ENCODE peak calls at places on chromosomes 5 and 9, in eight cellular contexts. U, L, M, F, Y, B, J and R are unnamed samples.

GRCh38 chr9:88995205-88995604 is 3.9 kb downstream of the S1PR3 start:
- DNase-seq in U (no peak), L (no peak), M (no peak), F (no peak), Y (no peak), B (no peak), J (no peak), R (no peak)

GRCh38 chr9:130579738-130580463 is 524 bp downstream of the FUBP3 start:
- DNase-seq in U (no peak), L (no peak), M (no peak), F (no peak), Y (peak), B (no peak), J (peak), R (no peak)

GRCh38 chr5:926416-927171 is 33.9 kb downstream of the TRIP13 start:
- DNase-seq in U (no peak), L (peak), M (no peak), F (peak), Y (peak), B (peak), J (no peak), R (no peak)

GRCh38 chr9:89410709-89411111 is 87.2 kb downstream of the SEMA4D start:
- DNase-seq in U (no peak), L (peak), M (no peak), F (no peak), Y (peak), B (no peak), J (peak), R (no peak)

GRCh38 chr5:159955056-159955624 is 38.9 kb downstream of the ADRA1B start:
- DNase-seq in U (no peak), L (no peak), M (no peak), F (no peak), Y (no peak), B (no peak), J (no peak), R (no peak)

GRCh38 chr9:128819716-128820664 is 1.7 kb downstream of the ENDOG start:
- DNase-seq in U (no peak), L (no peak), M (no peak), F (no peak), Y (no peak), B (no peak), J (peak), R (no peak)

GRCh38 chr9:120446681-120447080 is 133.3 kb downstream of the CDK5RAP2 start:
- DNase-seq in U (no peak), L (no peak), M (no peak), F (no peak), Y (no peak), B (no peak), J (no peak), R (no peak)

GRCh38 chr5:152262667-152263066 is 142.4 kb downstream of the NMUR2 start:
- DNase-seq in U (no peak), L (no peak), M (no peak), F (no peak), Y (no peak), B (no peak), J (no peak), R (no peak)

GRCh38 chr5:36985387-36985786 is 108.8 kb downstream of the NIPBL start:
- DNase-seq in U (no peak), L (no peak), M (no peak), F (no peak), Y (peak), B (no peak), J (peak), R (no peak)

GRCh38 chr5:132468665-132469379 is 21.8 kb downstream of the IRF1 start:
- DNase-seq in U (no peak), L (no peak), M (no peak), F (no peak), Y (no peak), B (no peak), J (peak), R (no peak)

GRCh38 chr5:81626524-81626923 is 124.4 kb downstream of the SSBP2 start:
- DNase-seq in U (no peak), L (no peak), M (no peak), F (no peak), Y (peak), B (no peak), J (peak), R (no peak)

GRCh38 chr5:65753189-65753588 is 31.2 kb downstream of the NLN start:
- DNase-seq in U (no peak), L (no peak), M (no peak), F (no peak), Y (no peak), B (no peak), J (no peak), R (no peak)

GRCh38 chr9:18890372-18890771 is 142.6 kb downstream of the SAXO1 start:
- DNase-seq in U (no peak), L (no peak), M (no peak), F (no peak), Y (peak), B (no peak), J (peak), R (no peak)

GRCh38 chr9:122815544-122815943 is 12.8 kb downstream of the PDCL start:
- DNase-seq in U (no peak), L (no peak), M (no peak), F (no peak), Y (no peak), B (no peak), J (no peak), R (no peak)

GRCh38 chr5:22295832-22296231 is 557.3 kb downstream of the CDH12 start:
- DNase-seq in U (no peak), L (no peak), M (no peak), F (no peak), Y (no peak), B (no peak), J (no peak), R (no peak)

GRCh38 chr5:1343931-1344901 is 683 bp downstream of the CLPTM1L start:
- DNase-seq in U (no peak), L (peak), M (no peak), F (peak), Y (peak), B (no peak), J (peak), R (no peak)

GRCh38 chr5:36739751-36740221 is 133.4 kb downstream of the SLC1A3 start:
- DNase-seq in U (no peak), L (peak), M (peak), F (peak), Y (peak), B (peak), J (peak), R (no peak)

GRCh38 chr9:35756275-35756742 is 2.2 kb upstream of the MSMP start:
- DNase-seq in U (no peak), L (no peak), M (no peak), F (peak), Y (no peak), B (peak), J (no peak), R (peak)

GRCh38 chr5:150777685-150778084 is 872 bp upstream of the SMIM3 start:
- DNase-seq in U (no peak), L (no peak), M (no peak), F (no peak), Y (peak), B (no peak), J (peak), R (no peak)

GRCh38 chr5:157387683-157388093 is 72.3 kb upstream of the NIPAL4 start:
- DNase-seq in U (no peak), L (no peak), M (no peak), F (no peak), Y (peak), B (no peak), J (peak), R (no peak)

GRCh38 chr9:20620658-20621552 is 1.4 kb downstream of the MLLT3 start:
- DNase-seq in U (no peak), L (peak), M (peak), F (peak), Y (peak), B (peak), J (peak), R (peak)

GRCh38 chr5:91225848-91226686 is 157.1 kb downstream of the ARRDC3 start:
- DNase-seq in U (no peak), L (peak), M (peak), F (peak), Y (no peak), B (peak), J (peak), R (no peak)

GRCh38 chr5:32276173-32276853 is 36.4 kb downstream of the MTMR12 start:
- DNase-seq in U (no peak), L (peak), M (no peak), F (no peak), Y (no peak), B (no peak), J (no peak), R (no peak)

GRCh38 chr5:8418049-8418426 is 549.1 kb downstream of the MTRR start:
- DNase-seq in U (no peak), L (no peak), M (no peak), F (no peak), Y (no peak), B (no peak), J (no peak), R (no peak)

GRCh38 chr9:99824378-99825157 is 2.9 kb downstream of the NR4A3 start:
- DNase-seq in U (no peak), L (peak), M (peak), F (peak), Y (peak), B (peak), J (peak), R (peak)

GRCh38 chr5:39209924-39210323 is 9.4 kb downstream of the FYB1 start:
- DNase-seq in U (no peak), L (no peak), M (no peak), F (peak), Y (no peak), B (peak), J (no peak), R (peak)

GRCh38 chr5:163447875-163448274 is 10.5 kb downstream of the CCNG1 start:
- DNase-seq in U (no peak), L (no peak), M (no peak), F (no peak), Y (no peak), B (no peak), J (no peak), R (no peak)

GRCh38 chr5:81751836-81752643 is 1.1 kb upstream of the SSBP2 start:
- DNase-seq in U (peak), L (no peak), M (no peak), F (no peak), Y (no peak), B (peak), J (peak), R (peak)

GRCh38 chr5:102911973-102912372 is 156.9 kb downstream of the PAM start:
- DNase-seq in U (no peak), L (no peak), M (no peak), F (no peak), Y (peak), B (no peak), J (peak), R (no peak)

GRCh38 chr9:74589576-74589975 is 92.4 kb downstream of the RORB start:
- DNase-seq in U (no peak), L (no peak), M (no peak), F (no peak), Y (no peak), B (no peak), J (no peak), R (no peak)

GRCh38 chr9:112858625-112859147 is 32.0 kb downstream of the SLC46A2 start:
- DNase-seq in U (no peak), L (peak), M (no peak), F (no peak), Y (no peak), B (no peak), J (peak), R (peak)

GRCh38 chr5:87053134-87053533 is 214.5 kb upstream of the RASA1 start:
- DNase-seq in U (no peak), L (no peak), M (no peak), F (no peak), Y (no peak), B (no peak), J (no peak), R (no peak)

GRCh38 chr5:149211566-149211965 is 60.1 kb upstream of the AFAP1L1 start:
- DNase-seq in U (no peak), L (no peak), M (no peak), F (no peak), Y (peak), B (no peak), J (peak), R (no peak)

GRCh38 chr5:71939452-71939932 is 167.8 kb upstream of the MAP1B start:
- DNase-seq in U (no peak), L (no peak), M (no peak), F (no peak), Y (no peak), B (no peak), J (no peak), R (no peak)

GRCh38 chr5:37645707-37646106 is 194.1 kb downstream of the GDNF start:
- DNase-seq in U (no peak), L (no peak), M (no peak), F (no peak), Y (no peak), B (no peak), J (no peak), R (no peak)

GRCh38 chr5:33231935-33232334 is 208.8 kb upstream of the TARS1 start:
- DNase-seq in U (no peak), L (no peak), M (no peak), F (no peak), Y (peak), B (no peak), J (no peak), R (no peak)